ENCODE peak calls at places on chromosomes 1 and 21, in five cellular contexts. One of them, this sample, is unnamed.

GRCh38 chr1:198157847-198158765 is 1.3 kb downstream of the NEK7 start:
- DNase-seq in PC-3: peak
- DNase-seq in aorta: no peak
- DNase-seq in mesenchymal stem cell: no peak
- DNase-seq in PC-9: no peak
- DNase-seq in this sample: no peak

GRCh38 chr1:182185822-182186756 is 124.6 kb upstream of the ZNF648 start:
- DNase-seq in PC-3: peak
- DNase-seq in aorta: no peak
- DNase-seq in PC-9: peak
- DNase-seq in mesenchymal stem cell: peak
- DNase-seq in this sample: no peak

GRCh38 chr1:230423936-230424335 is 2.2 kb downstream of the PGBD5 start:
- DNase-seq in aorta: no peak
- DNase-seq in mesenchymal stem cell: no peak
- DNase-seq in PC-3: no peak
- DNase-seq in PC-9: no peak
- DNase-seq in this sample: no peak

GRCh38 chr1:224783006-224783651 is 146.3 kb upstream of the DNAH14 start:
- DNase-seq in PC-9: peak
- DNase-seq in PC-3: peak
- DNase-seq in aorta: no peak
- DNase-seq in mesenchymal stem cell: no peak
- DNase-seq in this sample: no peak

GRCh38 chr1:202155478-202156021 is 4.9 kb downstream of the PTPN7 start:
- DNase-seq in aorta: peak
- DNase-seq in PC-3: peak
- DNase-seq in mesenchymal stem cell: peak
- DNase-seq in PC-9: peak
- DNase-seq in this sample: no peak

GRCh38 chr1:68961143-68961542 is 464.3 kb upstream of the DEPDC1 start:
- DNase-seq in PC-9: no peak
- DNase-seq in aorta: no peak
- DNase-seq in mesenchymal stem cell: no peak
- DNase-seq in PC-3: no peak
- DNase-seq in this sample: no peak

GRCh38 chr1:51506537-51506936 is 12.5 kb downstream of the EPS15 start:
- DNase-seq in mesenchymal stem cell: peak
- DNase-seq in aorta: no peak
- DNase-seq in PC-3: no peak
- DNase-seq in PC-9: no peak
- DNase-seq in this sample: no peak

GRCh38 chr21:42665484-42665883 is 12.1 kb downstream of the PDE9A start:
- DNase-seq in mesenchymal stem cell: no peak
- DNase-seq in PC-9: no peak
- DNase-seq in PC-3: no peak
- DNase-seq in aorta: no peak
- DNase-seq in this sample: no peak

GRCh38 chr1:44785027-44785376 is 3.0 kb downstream of the BEST4 start:
- DNase-seq in mesenchymal stem cell: no peak
- DNase-seq in PC-3: no peak
- DNase-seq in PC-9: no peak
- DNase-seq in aorta: peak
- DNase-seq in this sample: no peak

GRCh38 chr1:22794691-22795090 is 84.1 kb downstream of the EPHB2 start:
- DNase-seq in PC-9: no peak
- DNase-seq in PC-3: no peak
- DNase-seq in mesenchymal stem cell: peak
- DNase-seq in aorta: no peak
- DNase-seq in this sample: no peak

GRCh38 chr1:200453544-200453905 is 43.7 kb upstream of the ZNF281 start:
- DNase-seq in mesenchymal stem cell: no peak
- DNase-seq in PC-3: no peak
- DNase-seq in aorta: no peak
- DNase-seq in PC-9: no peak
- DNase-seq in this sample: no peak

GRCh38 chr21:28445081-28445830 is 547.4 kb downstream of the LTN1 start:
- DNase-seq in aorta: no peak
- DNase-seq in PC-3: peak
- DNase-seq in PC-9: no peak
- DNase-seq in mesenchymal stem cell: peak
- DNase-seq in this sample: no peak

GRCh38 chr1:156814571-156815260 is 1.9 kb downstream of the SH2D2A start:
- DNase-seq in PC-9: no peak
- DNase-seq in PC-3: peak
- DNase-seq in aorta: peak
- DNase-seq in mesenchymal stem cell: no peak
- DNase-seq in this sample: no peak

GRCh38 chr21:39972471-39972870 is 105.2 kb downstream of the PCP4 start:
- DNase-seq in PC-3: no peak
- DNase-seq in PC-9: no peak
- DNase-seq in aorta: no peak
- DNase-seq in mesenchymal stem cell: no peak
- DNase-seq in this sample: no peak
- H3K4me3 ChIP-seq in PC-3: no peak
- H3K4me3 ChIP-seq in PC-9: no peak
- H3K4me3 ChIP-seq in aorta: no peak
- H3K4me3 ChIP-seq in mesenchymal stem cell: no peak
- H3K4me3 ChIP-seq in this sample: no peak

GRCh38 chr1:185840880-185841279 is 106.7 kb downstream of the HMCN1 start:
- DNase-seq in aorta: no peak
- DNase-seq in PC-3: no peak
- DNase-seq in PC-9: no peak
- DNase-seq in mesenchymal stem cell: no peak
- DNase-seq in this sample: no peak

GRCh38 chr1:185843297-185843869 is 109.2 kb downstream of the HMCN1 start:
- DNase-seq in aorta: no peak
- DNase-seq in PC-9: no peak
- DNase-seq in mesenchymal stem cell: no peak
- DNase-seq in PC-3: no peak
- DNase-seq in this sample: no peak

GRCh38 chr1:185838111-185838510 is 103.9 kb downstream of the HMCN1 start:
- DNase-seq in PC-3: no peak
- DNase-seq in mesenchymal stem cell: no peak
- DNase-seq in PC-9: no peak
- DNase-seq in aorta: no peak
- DNase-seq in this sample: no peak

GRCh38 chr1:185846672-185847440 is 112.7 kb downstream of the HMCN1 start:
- DNase-seq in PC-3: no peak
- DNase-seq in PC-9: no peak
- DNase-seq in aorta: no peak
- DNase-seq in mesenchymal stem cell: peak
- DNase-seq in this sample: no peak

DNA sequence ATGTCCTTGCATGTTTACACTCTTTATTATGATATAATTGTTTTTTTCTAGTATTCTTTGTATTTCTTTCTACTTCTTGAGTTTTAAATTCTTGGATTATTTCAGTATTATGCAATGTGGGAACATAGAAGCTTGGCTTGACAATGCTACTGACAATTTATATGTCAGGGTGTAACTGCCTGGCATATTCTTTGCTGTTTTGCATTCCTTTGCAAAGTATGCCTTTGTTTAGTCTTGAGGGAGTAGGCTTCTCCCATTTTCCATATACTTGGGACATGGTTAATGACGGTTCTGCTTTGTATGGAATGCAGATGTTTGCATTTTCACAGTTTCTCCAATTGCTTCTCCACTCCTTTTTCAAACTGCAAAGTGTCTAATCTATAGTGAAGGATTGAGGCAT is 109.8 kb downstream of the HMCN1 start:
- DNase-seq in PC-9: no peak
- DNase-seq in aorta: no peak
- DNase-seq in mesenchymal stem cell: no peak
- DNase-seq in PC-3: no peak
- DNase-seq in this sample: no peak
- H3K27ac ChIP-seq in PC-9: no peak
- H3K27ac ChIP-seq in aorta: no peak
- H3K27ac ChIP-seq in mesenchymal stem cell: no peak
- H3K27ac ChIP-seq in PC-3: no peak
- H3K27ac ChIP-seq in this sample: no peak

GRCh38 chr21:35204850-35205564 is 155.9 kb upstream of the RUNX1 start:
- DNase-seq in aorta: peak
- DNase-seq in PC-9: no peak
- DNase-seq in PC-3: no peak
- DNase-seq in mesenchymal stem cell: no peak
- DNase-seq in this sample: peak
- H3K4me3 ChIP-seq in aorta: peak
- H3K4me3 ChIP-seq in PC-9: no peak
- H3K4me3 ChIP-seq in PC-3: no peak
- H3K4me3 ChIP-seq in mesenchymal stem cell: no peak
- H3K4me3 ChIP-seq in this sample: peak

GRCh38 chr1:62259551-62259950 is 59.7 kb downstream of the KANK4 start:
- DNase-seq in mesenchymal stem cell: no peak
- DNase-seq in PC-3: no peak
- DNase-seq in PC-9: no peak
- DNase-seq in aorta: no peak
- DNase-seq in this sample: no peak

GRCh38 chr1:62266217-62266616 is 53.0 kb downstream of the KANK4 start:
- DNase-seq in mesenchymal stem cell: no peak
- DNase-seq in PC-9: no peak
- DNase-seq in aorta: no peak
- DNase-seq in PC-3: no peak
- DNase-seq in this sample: no peak

GRCh38 chr1:62263006-62263812 is 56.0 kb downstream of the KANK4 start:
- DNase-seq in mesenchymal stem cell: no peak
- DNase-seq in aorta: no peak
- DNase-seq in PC-3: no peak
- DNase-seq in PC-9: no peak
- DNase-seq in this sample: no peak

GRCh38 chr1:62268315-62268714 is 50.9 kb downstream of the KANK4 start:
- DNase-seq in PC-9: no peak
- DNase-seq in PC-3: no peak
- DNase-seq in mesenchymal stem cell: no peak
- DNase-seq in aorta: no peak
- DNase-seq in this sample: no peak

DNA sequence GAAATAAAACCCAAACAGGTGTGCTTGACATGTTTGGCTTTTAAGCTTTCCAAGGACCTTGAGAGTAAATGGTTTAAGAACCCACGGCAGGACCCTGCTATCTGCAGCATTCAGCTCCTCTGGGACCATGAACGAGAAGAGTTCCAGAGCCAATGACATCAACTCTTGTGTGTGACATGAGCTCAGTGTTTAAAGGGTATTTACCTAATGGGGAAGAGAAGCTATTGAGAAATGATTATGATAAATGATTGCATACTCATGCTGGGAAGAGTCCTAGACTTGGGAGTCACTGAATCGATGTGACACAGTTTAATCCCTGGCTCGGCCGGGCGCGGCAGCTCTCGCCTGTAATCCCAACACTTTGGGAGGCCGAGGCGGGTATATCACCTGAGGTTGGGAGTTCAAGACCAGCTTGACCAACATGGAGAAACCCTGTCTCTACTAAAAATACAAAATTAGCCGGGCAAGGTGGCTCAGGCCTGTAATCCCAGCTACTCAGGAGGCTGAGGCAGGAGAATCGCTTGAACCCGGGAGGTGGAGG is 55.4 kb downstream of the KANK4 start:
- DNase-seq in aorta: no peak
- DNase-seq in PC-3: no peak
- DNase-seq in PC-9: no peak
- DNase-seq in mesenchymal stem cell: no peak
- DNase-seq in this sample: no peak
- H3K27ac ChIP-seq in aorta: no peak
- H3K27ac ChIP-seq in PC-3: no peak
- H3K27ac ChIP-seq in PC-9: no peak
- H3K27ac ChIP-seq in mesenchymal stem cell: no peak
- H3K27ac ChIP-seq in this sample: no peak

GRCh38 chr1:150765229-150765976 is at the start of gene CTSS:
- DNase-seq in PC-9: no peak
- DNase-seq in aorta: no peak
- DNase-seq in PC-3: peak
- DNase-seq in mesenchymal stem cell: peak
- DNase-seq in this sample: no peak

GRCh38 chr1:150762559-150762958 is 3.0 kb downstream of the CTSS start:
- DNase-seq in mesenchymal stem cell: no peak
- DNase-seq in aorta: no peak
- DNase-seq in PC-3: no peak
- DNase-seq in PC-9: no peak
- DNase-seq in this sample: no peak

GRCh38 chr1:150763018-150763417 is 2.6 kb downstream of the CTSS start:
- DNase-seq in PC-9: no peak
- DNase-seq in mesenchymal stem cell: peak
- DNase-seq in aorta: no peak
- DNase-seq in PC-3: no peak
- DNase-seq in this sample: no peak

GRCh38 chr1:150763631-150764223 is 1.9 kb downstream of the CTSS start:
- DNase-seq in PC-9: no peak
- DNase-seq in PC-3: no peak
- DNase-seq in mesenchymal stem cell: peak
- DNase-seq in aorta: no peak
- DNase-seq in this sample: no peak

GRCh38 chr1:150764617-150765090 is 924 bp downstream of the CTSS start:
- DNase-seq in aorta: no peak
- DNase-seq in mesenchymal stem cell: peak
- DNase-seq in PC-3: peak
- DNase-seq in PC-9: peak
- DNase-seq in this sample: no peak
- H3K4me3 ChIP-seq in aorta: no peak
- H3K4me3 ChIP-seq in mesenchymal stem cell: no peak
- H3K4me3 ChIP-seq in PC-3: no peak
- H3K4me3 ChIP-seq in PC-9: no peak
- H3K4me3 ChIP-seq in this sample: peak

GRCh38 chr1:189180057-189180456 is 1297.6 kb downstream of the BRINP3 start:
- DNase-seq in PC-9: no peak
- DNase-seq in aorta: no peak
- DNase-seq in PC-3: no peak
- DNase-seq in mesenchymal stem cell: no peak
- DNase-seq in this sample: no peak
- H3K27ac ChIP-seq in PC-9: no peak
- H3K27ac ChIP-seq in aorta: no peak
- H3K27ac ChIP-seq in PC-3: no peak
- H3K27ac ChIP-seq in mesenchymal stem cell: no peak
- H3K27ac ChIP-seq in this sample: no peak

GRCh38 chr1:21669033-21669286 is 197 bp downstream of the RAP1GAP start:
- DNase-seq in mesenchymal stem cell: no peak
- DNase-seq in aorta: no peak
- DNase-seq in PC-3: no peak
- DNase-seq in PC-9: no peak
- DNase-seq in this sample: no peak
- H3K4me3 ChIP-seq in mesenchymal stem cell: peak
- H3K4me3 ChIP-seq in aorta: peak
- H3K4me3 ChIP-seq in PC-3: peak
- H3K4me3 ChIP-seq in PC-9: no peak
- H3K4me3 ChIP-seq in this sample: peak

This sample was measured in coronary artery.